ENCODE peak calls at places on chromosomes 2 and 18, in five cellular contexts. U is right lobe of liver, N is K562, E is tibial nerve, L is A549. H is an unnamed sample.

GRCh38 chr18:13237641-13238040 is 19.1 kb downstream of the LDLRAD4 start:
- DNase-seq in L (no peak), U (no peak), N (no peak), E (no peak), H (no peak)

GRCh38 chr2:218332920-218333645 is 23.6 kb upstream of the CATIP start:
- DNase-seq in E (peak; percentile 20), N (peak; percentile 91), L (no peak), U (no peak), H (no peak)

GRCh38 chr18:67218556-67218955 is 298.0 kb downstream of the DSEL start:
- DNase-seq in L (no peak), U (no peak), N (no peak), E (no peak), H (no peak)

GRCh38 chr2:176188218-176188968 is at the start of gene HOXD1:
- DNase-seq in N (peak; percentile 42), U (no peak), L (peak; percentile 78), E (no peak), H (peak; percentile 57)

GRCh38 chr18:63339920-63340484 is 20.4 kb upstream of the BCL2 start:
- DNase-seq in U (no peak), L (no peak), E (peak; percentile 54), N (peak; percentile 14), H (peak; percentile 30)

GRCh38 chr2:132589060-132589765 is 80.8 kb downstream of the LYPD1 start:
- DNase-seq in U (no peak), L (no peak), E (no peak), N (no peak), H (no peak)

GRCh38 chr2:42101641-42102605 is 54.1 kb downstream of the PKDCC start:
- DNase-seq in U (peak; percentile 83), N (no peak), L (no peak), E (peak; percentile 65), H (peak; percentile 50)

GRCh38 chr2:201466050-201466660 is 14.6 kb downstream of the STRADB start:
- DNase-seq in E (no peak), L (no peak), U (no peak), N (no peak), H (peak; percentile 44)

GRCh38 chr2:139946690-139947089 is 1166.5 kb upstream of the NXPH2 start:
- DNase-seq in E (no peak), N (no peak), L (no peak), U (no peak), H (no peak)

GRCh38 chr18:57942493-57942892 is 101.5 kb upstream of the NEDD4L start:
- DNase-seq in L (no peak), U (no peak), E (no peak), N (no peak), H (no peak)

GRCh38 chr2:146246017-146246733 is 1598.7 kb upstream of the ACVR2A start:
- DNase-seq in L (no peak), N (no peak), E (no peak), U (no peak), H (no peak)

GRCh38 chr2:112482309-112483046 is 522 bp downstream of the TTL start:
- DNase-seq in U (peak; percentile 40), N (peak; percentile 49), L (peak; percentile 64), E (no peak), H (peak; percentile 29)

GRCh38 chr2:172088245-172089004 is 3.1 kb downstream of the DLX1 start:
- DNase-seq in U (no peak), L (no peak), E (no peak), N (no peak), H (no peak)

GRCh38 chr2:71510196-71510807 is 56.9 kb downstream of the DYSF start:
- DNase-seq in N (peak; percentile 80), L (peak; percentile 91), U (peak; percentile 67), E (peak; percentile 72), H (peak; percentile 72)

GRCh38 chr2:67041051-67041450 is 356.1 kb upstream of the ETAA1 start:
- DNase-seq in N (no peak), U (no peak), E (no peak), L (no peak), H (no peak)

GRCh38 chr2:168461942-168462331 is 5.9 kb downstream of the CERS6 start:
- DNase-seq in L (no peak), N (no peak), U (no peak), E (no peak), H (no peak)

DNA sequence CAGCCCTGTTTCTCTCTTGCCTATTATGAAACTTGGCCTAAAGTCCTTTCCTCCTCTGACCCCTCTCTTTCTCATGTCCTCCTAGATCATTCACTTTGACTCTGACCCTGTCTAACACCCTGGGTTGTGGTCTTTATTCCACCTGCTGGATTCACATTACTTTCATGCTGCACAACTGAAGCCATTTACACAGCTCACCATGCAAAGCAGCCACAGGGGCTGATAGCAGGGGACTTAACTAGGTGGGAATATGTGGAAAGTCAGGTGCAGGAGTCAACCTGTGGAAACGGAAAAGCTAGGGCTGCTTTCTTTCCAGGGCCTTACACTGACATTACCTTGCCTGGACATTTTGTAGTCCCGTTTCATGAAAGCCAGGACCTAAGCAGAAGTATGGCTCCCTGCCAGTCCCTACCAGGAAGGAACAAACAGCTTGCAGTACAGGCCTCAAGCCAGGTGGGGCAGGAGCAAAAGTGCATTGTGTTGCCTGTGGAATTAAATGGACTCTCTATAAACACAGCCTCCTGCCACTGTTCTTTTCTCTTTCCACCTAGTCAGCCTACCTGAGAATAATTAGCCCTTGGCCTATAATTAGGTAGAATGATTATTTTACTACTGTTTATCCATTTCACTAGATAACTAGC is 11.8 kb downstream of the MAPRE3 start:
- DNase-seq in L (peak; percentile 79), E (peak; percentile 47), N (peak; percentile 71), U (peak; percentile 78), H (peak; percentile 94)
- TF ChIP-seq POLR2A in L (no peak), E (no peak), N (no peak), U (no peak), H (no peak)

DNA sequence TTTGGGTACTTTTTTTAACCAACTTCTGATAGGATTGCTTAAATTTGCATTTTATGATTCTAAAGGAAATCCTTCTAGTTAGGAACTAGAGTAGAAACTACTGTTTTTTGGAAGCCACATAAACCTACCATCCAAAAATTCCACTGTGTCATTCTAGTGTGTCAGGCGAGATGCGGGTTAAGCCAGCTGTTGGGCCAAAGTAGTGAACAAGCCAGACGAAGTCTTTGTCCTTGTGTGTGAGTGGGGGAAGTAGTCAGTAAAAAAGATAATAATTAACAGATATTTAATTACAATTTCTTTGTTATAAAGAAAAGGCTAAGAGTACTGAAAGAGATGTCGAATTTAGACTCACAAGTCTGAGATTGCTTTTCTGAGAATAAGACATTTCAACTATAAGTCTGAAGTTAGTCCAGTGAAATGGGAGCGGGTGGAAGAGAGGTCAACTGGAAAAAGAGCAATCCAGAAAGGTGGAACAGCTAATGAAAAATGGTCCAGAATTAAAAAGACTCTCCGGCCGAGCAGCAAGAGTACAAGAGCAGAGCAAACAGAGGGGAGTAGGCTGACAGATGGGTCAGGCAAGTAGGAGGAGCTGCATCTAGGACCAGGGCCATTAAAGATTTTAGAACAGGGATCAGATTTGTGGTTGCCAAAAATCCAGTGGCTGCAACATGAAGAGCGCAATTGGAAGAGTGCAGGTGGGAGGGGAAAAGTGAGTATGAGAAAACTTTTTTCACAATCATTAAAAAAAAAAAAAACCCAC is 1.5 kb downstream of the EPB41L5 start:
- DNase-seq in L (no peak), N (no peak), E (peak; percentile 13), U (no peak), H (peak; percentile 53)
- H3K4me3 ChIP-seq in L (peak overlapping the region; percentile 83), N (no peak overlapping the region), E (no peak overlapping the region), U (peak overlapping the region; percentile 72), H (no peak overlapping the region)

GRCh38 chr2:240435457-240435954 is at the start of gene GPC1:
- DNase-seq in L (peak; percentile 73), E (peak; percentile 39), N (peak; percentile 93), U (peak; percentile 77), H (peak; percentile 84)
- TF ChIP-seq POLR2A in L (peak; percentile 45), E (no peak), N (no peak), U (peak; percentile 81), H (peak; percentile 21)

GRCh38 chr2:129893244-129893643 is 86.2 kb upstream of the RAB6C start:
- DNase-seq in E (no peak), N (no peak), U (no peak), L (no peak), H (no peak)
- H3K4me3 ChIP-seq in E (no peak overlapping the region), N (no peak overlapping the region), U (no peak overlapping the region), L (no peak overlapping the region), H (no peak overlapping the region)

GRCh38 chr2:99672766-99673375 is 183.1 kb upstream of the REV1 start:
- DNase-seq in U (no peak), E (no peak), L (no peak), N (no peak), H (no peak)

GRCh38 chr2:99675110-99675661 is 185.4 kb upstream of the REV1 start:
- DNase-seq in E (no peak), N (no peak), U (no peak), L (no peak), H (no peak)

GRCh38 chr2:99666256-99666655 is 176.4 kb upstream of the REV1 start:
- DNase-seq in L (no peak), U (no peak), N (no peak), E (no peak), H (no peak)

GRCh38 chr2:99674031-99674430 is 184.2 kb upstream of the REV1 start:
- DNase-seq in E (no peak), N (no peak), U (no peak), L (no peak), H (no peak)

DNA sequence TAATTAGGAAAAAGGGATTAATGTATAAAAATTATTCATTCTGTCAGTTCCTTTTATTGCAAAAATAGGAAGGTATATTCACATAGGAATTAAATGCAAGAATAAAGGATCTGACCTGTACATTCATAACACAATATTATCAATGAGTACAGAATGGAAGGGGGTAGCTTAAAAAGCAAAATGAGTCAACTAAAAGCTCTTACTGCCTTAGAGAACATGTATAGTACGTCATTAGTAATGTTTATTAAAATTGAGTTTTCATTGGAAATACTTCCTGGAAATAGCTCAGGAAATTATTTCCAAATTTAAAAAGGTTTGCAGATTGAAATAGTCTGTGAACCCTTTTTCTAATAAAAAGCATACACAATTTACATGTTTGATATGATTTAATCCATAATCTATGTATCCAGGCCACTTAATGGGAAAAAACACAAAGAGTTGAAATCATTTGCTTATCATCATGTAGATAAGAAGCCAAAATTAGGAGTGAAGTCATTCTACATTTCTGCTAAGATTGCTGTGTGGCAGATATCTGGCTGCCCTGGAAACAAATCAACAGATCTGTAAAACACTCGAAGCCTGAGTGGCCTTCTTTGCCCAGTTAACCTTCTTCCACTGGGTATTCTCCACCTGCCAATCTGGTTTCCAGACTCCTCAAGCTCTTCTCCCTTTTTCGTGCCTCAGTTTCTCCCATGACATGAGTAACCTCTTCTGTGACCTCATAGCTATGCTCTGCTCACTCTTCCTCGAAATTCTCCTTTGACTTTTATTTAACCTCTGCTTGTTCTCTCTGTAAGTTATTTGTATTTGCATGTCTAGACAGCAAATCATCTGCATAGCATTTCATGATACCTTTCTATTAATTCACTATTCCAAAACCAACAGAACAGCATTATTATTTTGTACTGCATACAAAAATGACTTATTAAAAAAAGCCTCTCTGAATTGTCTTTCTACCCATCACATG is 181.2 kb upstream of the REV1 start:
- DNase-seq in E (no peak), U (no peak), L (no peak), N (no peak), H (no peak)
- TF ChIP-seq POLR2A in E (no peak), U (no peak), L (no peak), N (no peak), H (no peak)